ENCODE peak calls at places on chromosomes 16 and 17, in ten cellular contexts. One of them, this sample, is unnamed.

GRCh38 chr16:52501746-52502145 is 45.2 kb downstream of the TOX3 start:
- DNase-seq in upper lobe of right lung: no peak
- DNase-seq in PC-3: no peak
- DNase-seq in left ventricle myocardium inferior: no peak
- DNase-seq in fibroblast of pulmonary artery: no peak
- DNase-seq in epithelial cell of esophagus: no peak
- DNase-seq in fibroblast of the aortic adventitia: no peak
- DNase-seq in IMR-90: no peak
- DNase-seq in testis: no peak
- DNase-seq in cardiac fibroblast: no peak
- DNase-seq in this sample: no peak

GRCh38 chr17:703081-703875 is 11.4 kb downstream of the VPS53 start:
- DNase-seq in cardiac fibroblast: no peak
- DNase-seq in left ventricle myocardium inferior: no peak
- DNase-seq in epithelial cell of esophagus: no peak
- DNase-seq in testis: no peak
- DNase-seq in PC-3: no peak
- DNase-seq in upper lobe of right lung: no peak
- DNase-seq in IMR-90: peak
- DNase-seq in fibroblast of the aortic adventitia: no peak
- DNase-seq in fibroblast of pulmonary artery: no peak
- DNase-seq in this sample: no peak

GRCh38 chr17:6793748-6794493 is 17.9 kb downstream of the FBXO39 start:
- DNase-seq in upper lobe of right lung: no peak
- DNase-seq in epithelial cell of esophagus: no peak
- DNase-seq in fibroblast of the aortic adventitia: no peak
- DNase-seq in PC-3: no peak
- DNase-seq in IMR-90: no peak
- DNase-seq in left ventricle myocardium inferior: no peak
- DNase-seq in testis: no peak
- DNase-seq in fibroblast of pulmonary artery: no peak
- DNase-seq in cardiac fibroblast: no peak
- DNase-seq in this sample: no peak

GRCh38 chr17:49762148-49762941 is 1.6 kb downstream of the FAM117A start:
- DNase-seq in upper lobe of right lung: no peak
- DNase-seq in PC-3: peak
- DNase-seq in fibroblast of pulmonary artery: no peak
- DNase-seq in testis: no peak
- DNase-seq in left ventricle myocardium inferior: no peak
- DNase-seq in IMR-90: peak
- DNase-seq in epithelial cell of esophagus: peak
- DNase-seq in fibroblast of the aortic adventitia: peak
- DNase-seq in cardiac fibroblast: no peak
- DNase-seq in this sample: no peak

GRCh38 chr16:12079411-12079965 is 103.0 kb downstream of the SNX29 start:
- DNase-seq in left ventricle myocardium inferior: no peak
- DNase-seq in fibroblast of pulmonary artery: no peak
- DNase-seq in testis: no peak
- DNase-seq in fibroblast of the aortic adventitia: no peak
- DNase-seq in upper lobe of right lung: peak
- DNase-seq in epithelial cell of esophagus: no peak
- DNase-seq in IMR-90: no peak
- DNase-seq in PC-3: no peak
- DNase-seq in cardiac fibroblast: no peak
- DNase-seq in this sample: no peak

GRCh38 chr17:75589919-75590303 is 2.3 kb downstream of the MYO15B start:
- DNase-seq in IMR-90: no peak
- DNase-seq in PC-3: no peak
- DNase-seq in cardiac fibroblast: no peak
- DNase-seq in left ventricle myocardium inferior: peak
- DNase-seq in testis: no peak
- DNase-seq in upper lobe of right lung: peak
- DNase-seq in fibroblast of pulmonary artery: no peak
- DNase-seq in fibroblast of the aortic adventitia: no peak
- DNase-seq in epithelial cell of esophagus: no peak
- DNase-seq in this sample: no peak

GRCh38 chr17:76337413-76337777 is 16.3 kb downstream of the PRPSAP1 start:
- DNase-seq in IMR-90: peak
- DNase-seq in fibroblast of the aortic adventitia: no peak
- DNase-seq in upper lobe of right lung: no peak
- DNase-seq in testis: no peak
- DNase-seq in epithelial cell of esophagus: peak
- DNase-seq in PC-3: no peak
- DNase-seq in left ventricle myocardium inferior: no peak
- DNase-seq in fibroblast of pulmonary artery: no peak
- DNase-seq in cardiac fibroblast: no peak
- DNase-seq in this sample: no peak

GRCh38 chr17:73785466-73785865 is 141.2 kb upstream of the SDK2 start:
- DNase-seq in fibroblast of pulmonary artery: no peak
- DNase-seq in PC-3: no peak
- DNase-seq in fibroblast of the aortic adventitia: no peak
- DNase-seq in testis: no peak
- DNase-seq in upper lobe of right lung: no peak
- DNase-seq in cardiac fibroblast: no peak
- DNase-seq in epithelial cell of esophagus: no peak
- DNase-seq in left ventricle myocardium inferior: no peak
- DNase-seq in IMR-90: no peak
- DNase-seq in this sample: no peak

GRCh38 chr17:79790805-79791353 is 6.0 kb downstream of the CBX8 start:
- DNase-seq in PC-3: no peak
- DNase-seq in fibroblast of pulmonary artery: no peak
- DNase-seq in testis: no peak
- DNase-seq in fibroblast of the aortic adventitia: no peak
- DNase-seq in epithelial cell of esophagus: no peak
- DNase-seq in upper lobe of right lung: no peak
- DNase-seq in cardiac fibroblast: no peak
- DNase-seq in IMR-90: no peak
- DNase-seq in left ventricle myocardium inferior: no peak
- DNase-seq in this sample: no peak

GRCh38 chr17:79792371-79792871 is 4.5 kb downstream of the CBX8 start:
- DNase-seq in IMR-90: no peak
- DNase-seq in left ventricle myocardium inferior: no peak
- DNase-seq in fibroblast of the aortic adventitia: no peak
- DNase-seq in epithelial cell of esophagus: no peak
- DNase-seq in cardiac fibroblast: no peak
- DNase-seq in upper lobe of right lung: no peak
- DNase-seq in fibroblast of pulmonary artery: no peak
- DNase-seq in PC-3: no peak
- DNase-seq in testis: no peak
- DNase-seq in this sample: no peak

GRCh38 chr17:79789943-79790804 is 6.7 kb downstream of the CBX8 start:
- DNase-seq in IMR-90: no peak
- DNase-seq in cardiac fibroblast: peak
- DNase-seq in PC-3: peak
- DNase-seq in fibroblast of the aortic adventitia: no peak
- DNase-seq in epithelial cell of esophagus: no peak
- DNase-seq in left ventricle myocardium inferior: no peak
- DNase-seq in upper lobe of right lung: peak
- DNase-seq in testis: no peak
- DNase-seq in fibroblast of pulmonary artery: no peak
- DNase-seq in this sample: peak

GRCh38 chr17:79792984-79793923 is 3.6 kb downstream of the CBX8 start:
- DNase-seq in cardiac fibroblast: peak
- DNase-seq in testis: no peak
- DNase-seq in fibroblast of the aortic adventitia: peak
- DNase-seq in IMR-90: peak
- DNase-seq in upper lobe of right lung: no peak
- DNase-seq in PC-3: no peak
- DNase-seq in fibroblast of pulmonary artery: peak
- DNase-seq in epithelial cell of esophagus: no peak
- DNase-seq in left ventricle myocardium inferior: no peak
- DNase-seq in this sample: peak

DNA sequence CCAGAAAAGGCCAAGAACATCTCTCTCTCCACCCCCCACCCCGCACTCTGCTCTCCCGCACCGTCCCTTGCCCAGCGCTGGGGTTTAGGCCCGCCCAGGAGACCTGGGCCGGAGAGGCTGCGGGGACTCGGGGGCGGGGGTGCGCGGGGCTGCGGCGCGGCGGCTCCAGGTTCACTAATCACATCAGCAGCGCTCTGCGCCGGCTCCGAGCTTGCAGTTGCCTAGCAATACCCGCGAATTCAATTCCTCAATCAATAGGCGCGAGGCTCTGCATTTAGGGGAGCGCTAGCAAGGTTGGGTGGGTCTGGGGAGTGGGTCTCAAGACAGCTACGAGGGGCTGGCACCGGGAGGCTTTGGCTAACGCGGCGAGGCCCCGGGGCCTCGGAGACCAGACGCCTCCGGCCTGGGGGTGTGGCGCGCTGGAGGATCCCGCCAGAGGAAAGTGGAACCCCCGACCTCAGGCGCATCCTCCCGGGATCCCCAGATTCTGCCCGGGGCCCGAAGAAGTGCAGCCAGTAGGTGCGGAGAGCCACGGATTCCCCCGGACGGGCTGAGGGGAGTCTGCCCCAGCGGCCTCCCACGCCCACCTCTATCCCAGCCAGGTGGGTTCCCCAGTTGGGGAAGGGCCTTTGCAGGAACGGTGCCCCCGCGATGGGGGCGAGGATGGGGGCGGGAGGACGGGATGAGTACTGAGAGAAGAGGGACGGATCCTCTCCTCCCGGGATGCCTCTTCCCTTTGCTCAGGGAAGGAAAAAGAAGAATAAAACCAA is 5.3 kb downstream of the CBX8 start:
- DNase-seq in left ventricle myocardium inferior: no peak
- DNase-seq in cardiac fibroblast: no peak
- DNase-seq in epithelial cell of esophagus: no peak
- DNase-seq in IMR-90: no peak
- DNase-seq in fibroblast of the aortic adventitia: no peak
- DNase-seq in upper lobe of right lung: peak
- DNase-seq in PC-3: no peak
- DNase-seq in fibroblast of pulmonary artery: no peak
- DNase-seq in testis: no peak
- DNase-seq in this sample: no peak
- H3K4me3 ChIP-seq in left ventricle myocardium inferior: no peak
- H3K4me3 ChIP-seq in cardiac fibroblast: no peak
- H3K4me3 ChIP-seq in epithelial cell of esophagus: no peak
- H3K4me3 ChIP-seq in IMR-90: no peak
- H3K4me3 ChIP-seq in fibroblast of the aortic adventitia: no peak
- H3K4me3 ChIP-seq in upper lobe of right lung: no peak
- H3K4me3 ChIP-seq in PC-3: no peak
- H3K4me3 ChIP-seq in fibroblast of pulmonary artery: no peak
- H3K4me3 ChIP-seq in testis: no peak
- H3K4me3 ChIP-seq in this sample: no peak

GRCh38 chr16:14564881-14565687 is 65.0 kb downstream of the PARN start:
- DNase-seq in cardiac fibroblast: peak
- DNase-seq in fibroblast of pulmonary artery: peak
- DNase-seq in upper lobe of right lung: no peak
- DNase-seq in PC-3: peak
- DNase-seq in fibroblast of the aortic adventitia: peak
- DNase-seq in testis: no peak
- DNase-seq in left ventricle myocardium inferior: no peak
- DNase-seq in epithelial cell of esophagus: peak
- DNase-seq in IMR-90: peak
- DNase-seq in this sample: peak

GRCh38 chr16:14564323-14564722 is 65.7 kb downstream of the PARN start:
- DNase-seq in fibroblast of pulmonary artery: no peak
- DNase-seq in left ventricle myocardium inferior: no peak
- DNase-seq in IMR-90: no peak
- DNase-seq in upper lobe of right lung: no peak
- DNase-seq in testis: no peak
- DNase-seq in epithelial cell of esophagus: peak
- DNase-seq in fibroblast of the aortic adventitia: no peak
- DNase-seq in cardiac fibroblast: no peak
- DNase-seq in PC-3: peak
- DNase-seq in this sample: no peak

GRCh38 chr16:14565688-14566025 is 64.4 kb downstream of the PARN start:
- DNase-seq in cardiac fibroblast: no peak
- DNase-seq in IMR-90: no peak
- DNase-seq in left ventricle myocardium inferior: no peak
- DNase-seq in PC-3: no peak
- DNase-seq in fibroblast of the aortic adventitia: no peak
- DNase-seq in fibroblast of pulmonary artery: no peak
- DNase-seq in testis: no peak
- DNase-seq in epithelial cell of esophagus: no peak
- DNase-seq in upper lobe of right lung: no peak
- DNase-seq in this sample: no peak

GRCh38 chr16:14560523-14560922 is 69.5 kb downstream of the PARN start:
- DNase-seq in fibroblast of pulmonary artery: peak
- DNase-seq in cardiac fibroblast: peak
- DNase-seq in epithelial cell of esophagus: no peak
- DNase-seq in fibroblast of the aortic adventitia: peak
- DNase-seq in left ventricle myocardium inferior: no peak
- DNase-seq in IMR-90: no peak
- DNase-seq in upper lobe of right lung: no peak
- DNase-seq in testis: no peak
- DNase-seq in PC-3: no peak
- DNase-seq in this sample: no peak

DNA sequence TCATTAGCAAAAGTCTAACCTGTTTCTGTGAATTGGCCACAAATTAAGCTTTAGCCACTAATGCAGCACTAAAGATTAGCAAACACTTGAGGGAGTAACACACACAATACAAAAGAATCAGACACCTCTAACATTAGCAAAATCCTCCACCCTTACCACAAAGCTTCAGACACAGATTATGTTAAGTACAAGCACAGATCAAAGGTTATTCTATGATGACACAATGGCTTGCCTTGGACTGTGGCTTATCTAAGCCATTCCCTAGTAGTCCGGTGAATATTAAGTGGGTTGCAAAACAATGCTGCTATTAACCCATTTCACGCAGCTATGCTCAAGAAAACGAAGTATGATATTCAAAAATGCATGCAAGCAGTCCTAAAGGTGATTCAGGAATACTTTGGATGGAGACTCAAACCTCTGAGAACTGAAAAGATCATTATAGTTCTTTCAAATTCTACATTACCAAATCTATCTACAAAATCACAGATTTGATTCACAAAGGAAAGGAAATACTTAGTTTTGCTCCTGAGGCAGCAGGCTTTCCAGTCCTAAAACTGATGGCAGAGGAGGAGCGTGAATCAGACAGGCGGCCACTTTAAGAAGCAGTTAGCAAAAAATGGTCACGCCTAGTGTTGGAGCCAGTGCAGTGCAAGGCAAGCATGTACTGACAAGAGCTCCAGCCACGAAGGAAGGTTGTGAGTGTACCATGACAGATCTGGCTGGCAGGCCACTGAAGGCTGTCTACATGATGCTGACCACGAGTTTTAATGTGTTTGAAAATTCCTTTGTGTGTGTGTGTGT is 67.2 kb downstream of the PARN start:
- DNase-seq in testis: no peak
- DNase-seq in PC-3: no peak
- DNase-seq in left ventricle myocardium inferior: no peak
- DNase-seq in IMR-90: peak
- DNase-seq in epithelial cell of esophagus: peak
- DNase-seq in fibroblast of the aortic adventitia: peak
- DNase-seq in upper lobe of right lung: no peak
- DNase-seq in fibroblast of pulmonary artery: peak
- DNase-seq in cardiac fibroblast: peak
- DNase-seq in this sample: no peak
- TF ChIP-seq CTCF in testis: no peak
- TF ChIP-seq CTCF in PC-3: no peak
- TF ChIP-seq CTCF in left ventricle myocardium inferior: peak
- TF ChIP-seq CTCF in IMR-90: no peak
- TF ChIP-seq CTCF in epithelial cell of esophagus: peak
- TF ChIP-seq CTCF in fibroblast of the aortic adventitia: peak
- TF ChIP-seq CTCF in upper lobe of right lung: peak
- TF ChIP-seq CTCF in fibroblast of pulmonary artery: peak
- TF ChIP-seq CTCF in cardiac fibroblast: peak
- TF ChIP-seq CTCF in this sample: peak

DNA sequence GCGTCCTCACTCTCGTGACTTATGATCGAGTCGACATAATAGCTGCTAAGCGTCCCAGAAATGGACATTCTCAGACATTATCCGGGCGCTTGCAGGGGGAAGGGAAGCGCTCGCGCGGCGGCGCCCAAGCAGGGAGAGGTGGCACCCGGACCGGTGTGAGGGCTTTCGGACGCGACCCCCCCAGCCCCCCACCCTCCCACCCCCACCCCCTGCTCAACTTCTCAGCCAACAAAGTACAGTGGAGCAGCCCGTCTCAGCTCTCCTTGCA is at the start of gene HOXB9:
- DNase-seq in fibroblast of the aortic adventitia: no peak
- DNase-seq in cardiac fibroblast: no peak
- DNase-seq in PC-3: no peak
- DNase-seq in IMR-90: peak
- DNase-seq in fibroblast of pulmonary artery: no peak
- DNase-seq in upper lobe of right lung: no peak
- DNase-seq in epithelial cell of esophagus: no peak
- DNase-seq in testis: no peak
- DNase-seq in left ventricle myocardium inferior: no peak
- DNase-seq in this sample: no peak
- H3K4me3 ChIP-seq in fibroblast of the aortic adventitia: peak
- H3K4me3 ChIP-seq in cardiac fibroblast: peak
- H3K4me3 ChIP-seq in PC-3: peak
- H3K4me3 ChIP-seq in IMR-90: peak
- H3K4me3 ChIP-seq in fibroblast of pulmonary artery: no peak
- H3K4me3 ChIP-seq in upper lobe of right lung: peak
- H3K4me3 ChIP-seq in epithelial cell of esophagus: no peak
- H3K4me3 ChIP-seq in testis: peak
- H3K4me3 ChIP-seq in left ventricle myocardium inferior: peak
- H3K4me3 ChIP-seq in this sample: no peak

DNA sequence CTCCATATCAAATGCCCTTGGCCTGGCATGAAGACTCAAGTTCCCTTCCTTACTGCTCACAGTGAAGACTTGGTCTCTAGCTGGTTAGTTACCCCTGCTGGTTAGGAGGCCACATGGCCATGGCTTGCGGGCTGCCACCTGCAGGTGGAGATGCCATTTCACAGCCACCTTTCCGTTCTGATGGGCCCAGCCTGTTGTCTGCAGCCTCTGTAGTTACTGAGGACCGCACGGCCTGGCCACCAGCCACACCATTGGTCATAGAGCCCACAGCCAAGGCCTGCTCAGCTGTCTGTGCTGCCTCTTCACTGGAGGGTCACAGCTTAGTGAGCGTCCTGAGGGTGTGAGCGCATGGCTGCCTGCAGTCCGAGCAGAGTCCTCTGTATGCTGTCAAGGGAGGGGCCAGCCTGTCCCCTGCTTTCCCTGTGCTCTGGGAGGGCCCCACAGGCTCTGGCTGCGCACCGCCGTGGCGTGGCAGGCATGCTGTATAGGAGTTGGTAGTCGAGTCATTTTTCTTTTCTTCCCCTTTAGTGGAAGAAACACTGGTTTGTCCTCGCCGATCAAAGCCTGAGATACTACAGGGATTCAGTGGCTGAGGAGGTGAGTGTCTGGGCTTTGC is 59.2 kb downstream of the PLD6 start:
- DNase-seq in fibroblast of the aortic adventitia: no peak
- DNase-seq in upper lobe of right lung: no peak
- DNase-seq in cardiac fibroblast: no peak
- DNase-seq in testis: no peak
- DNase-seq in IMR-90: no peak
- DNase-seq in PC-3: peak
- DNase-seq in left ventricle myocardium inferior: no peak
- DNase-seq in epithelial cell of esophagus: no peak
- DNase-seq in fibroblast of pulmonary artery: no peak
- DNase-seq in this sample: no peak
- TF ChIP-seq CTCF in fibroblast of the aortic adventitia: no peak
- TF ChIP-seq CTCF in upper lobe of right lung: peak
- TF ChIP-seq CTCF in cardiac fibroblast: peak
- TF ChIP-seq CTCF in testis: no peak
- TF ChIP-seq CTCF in IMR-90: peak
- TF ChIP-seq CTCF in PC-3: peak
- TF ChIP-seq CTCF in left ventricle myocardium inferior: no peak
- TF ChIP-seq CTCF in epithelial cell of esophagus: peak
- TF ChIP-seq CTCF in fibroblast of pulmonary artery: no peak
- TF ChIP-seq CTCF in this sample: peak